ENCODE peak calls at places on chromosomes 6 and 20, in six cellular contexts. F is SK-N-DZ, G is OCI-M1, P is NCI-H2081, Y is small intestine, K is lung. D is an unnamed sample.

GRCh38 chr6:134421496-134421895 is 103.6 kb upstream of the SGK1 start:
- DNase-seq in F (no peak), G (no peak), P (no peak), Y (no peak), K (no peak), D (no peak)

GRCh38 chr6:1264619-1265445 is 47.1 kb upstream of the FOXQ1 start:
- DNase-seq in F (no peak), G (no peak), P (no peak), Y (no peak), K (no peak), D (peak; percentile 16)

GRCh38 chr6:140193269-140193668 is 818.8 kb upstream of the CITED2 start:
- DNase-seq in F (peak; percentile 1), G (peak; percentile 50), P (no peak), Y (no peak), K (no peak), D (no peak)

GRCh38 chr6:149166747-149167146 is 150.8 kb upstream of the TAB2 start:
- DNase-seq in F (no peak), G (no peak), P (peak; percentile 7), Y (no peak), K (no peak), D (no peak)

GRCh38 chr6:3159805-3160781 is 2.7 kb upstream of the TUBB2A start:
- DNase-seq in F (no peak), G (peak; percentile 54), P (peak; percentile 70), Y (peak; percentile 99), K (no peak), D (peak; percentile 91)

GRCh38 chr6:111602481-111603404 is 2.9 kb downstream of the TRAF3IP2 start:
- DNase-seq in F (no peak), G (no peak), P (no peak), Y (peak; percentile 49), K (no peak), D (no peak)

GRCh38 chr6:113184291-113184690 is 672.9 kb upstream of the MARCKS start:
- DNase-seq in F (no peak), G (no peak), P (no peak), Y (no peak), K (no peak), D (no peak)

GRCh38 chr6:52598123-52598823 is 21.4 kb upstream of the TRAM2 start:
- DNase-seq in F (peak; percentile 89), G (peak; percentile 84), P (no peak), Y (peak; percentile 49), K (peak; percentile 48), D (peak; percentile 39)

GRCh38 chr6:118469468-118469867 is 78.6 kb upstream of the PLN start:
- DNase-seq in F (no peak), G (no peak), P (no peak), Y (no peak), K (no peak), D (no peak)

GRCh38 chr20:45293041-45294002 is 13.3 kb upstream of the RBPJL start:
- DNase-seq in F (peak; percentile 63), G (peak; percentile 89), P (peak; percentile 71), Y (peak; percentile 73), K (peak; percentile 88), D (peak; percentile 92)

GRCh38 chr6:138404666-138405337 is 779 bp downstream of the HEBP2 start:
- DNase-seq in F (no peak), G (peak; percentile 67), P (no peak), Y (peak; percentile 44), K (no peak), D (peak; percentile 42)

GRCh38 chr6:12718025-12718424 is 1.5 kb downstream of the PHACTR1 start:
- DNase-seq in F (no peak), G (no peak), P (no peak), Y (no peak), K (no peak), D (no peak)

GRCh38 chr6:46684771-46685170 is 2.9 kb upstream of the TDRD6 start:
- DNase-seq in F (no peak), G (peak; percentile 36), P (no peak), Y (no peak), K (no peak), D (no peak)

GRCh38 chr6:56259163-56259562 is 11.8 kb upstream of the COL21A1 start:
- DNase-seq in F (no peak), G (no peak), P (no peak), Y (no peak), K (no peak), D (no peak)

GRCh38 chr20:33337119-33337518 is 54.1 kb downstream of the BPIFB1 start:
- DNase-seq in F (no peak), G (no peak), P (no peak), Y (no peak), K (no peak), D (no peak)

GRCh38 chr6:142666599-142667185 is 278.3 kb downstream of the HIVEP2 start:
- DNase-seq in F (no peak), G (no peak), P (no peak), Y (no peak), K (no peak), D (no peak)

GRCh38 chr20:38840053-38840893 is 34.8 kb downstream of the PPP1R16B start:
- DNase-seq in F (no peak), G (no peak), P (no peak), Y (no peak), K (no peak), D (no peak)

GRCh38 chr6:109379706-109380105 is 2.6 kb downstream of the CD164 start:
- DNase-seq in F (no peak), G (peak; percentile 40), P (no peak), Y (no peak), K (no peak), D (no peak)

GRCh38 chr6:77025824-77026223 is 437.5 kb downstream of the HTR1B start:
- DNase-seq in F (no peak), G (no peak), P (no peak), Y (no peak), K (no peak), D (no peak)

GRCh38 chr20:51221791-51222408 is 199.0 kb upstream of the KCNG1 start:
- DNase-seq in F (no peak), G (no peak), P (no peak), Y (peak; percentile 37), K (peak; percentile 49), D (peak; percentile 24)

GRCh38 chr6:26309731-26310142 is 55.3 kb upstream of the BTN3A2 start:
- DNase-seq in F (no peak), G (peak; percentile 75), P (no peak), Y (no peak), K (no peak), D (no peak)

GRCh38 chr6:113461153-113461897 is 395.8 kb upstream of the MARCKS start:
- DNase-seq in F (no peak), G (no peak), P (no peak), Y (no peak), K (no peak), D (peak; percentile 22)

GRCh38 chr6:8131265-8131897 is 29.0 kb upstream of the EEF1E1 start:
- DNase-seq in F (peak; percentile 54), G (peak; percentile 91), P (peak; percentile 80), Y (peak; percentile 46), K (peak; percentile 55), D (peak; percentile 85)

GRCh38 chr6:136826216-136826615 is 3.8 kb downstream of the PEX7 start:
- DNase-seq in F (no peak), G (no peak), P (no peak), Y (no peak), K (no peak), D (no peak)

GRCh38 chr6:140475086-140475485 is 1100.6 kb upstream of the CITED2 start:
- DNase-seq in F (no peak), G (no peak), P (no peak), Y (no peak), K (no peak), D (no peak)

GRCh38 chr6:129312865-129313264 is 397.1 kb downstream of the ARHGAP18 start:
- DNase-seq in F (no peak), G (no peak), P (no peak), Y (no peak), K (no peak), D (peak; percentile 76)

GRCh38 chr20:7696311-7696710 is 243.9 kb downstream of the HAO1 start:
- DNase-seq in F (no peak), G (no peak), P (no peak), Y (no peak), K (no peak), D (no peak)

GRCh38 chr6:34891296-34891695 is 2.2 kb downstream of the ANKS1A start:
- DNase-seq in F (no peak), G (no peak), P (no peak), Y (no peak), K (no peak), D (no peak)

GRCh38 chr20:49448917-49449316 is 33.6 kb downstream of the KCNB1 start:
- DNase-seq in F (no peak), G (no peak), P (no peak), Y (no peak), K (no peak), D (peak; percentile 44)

GRCh38 chr6:150169609-150170008 is 26.8 kb downstream of the PPP1R14C start:
- DNase-seq in F (no peak), G (peak; percentile 50), P (no peak), Y (no peak), K (no peak), D (no peak)

GRCh38 chr6:158797331-158798202 is 21.6 kb downstream of the EZR start:
- DNase-seq in F (no peak), G (peak; percentile 40), P (no peak), Y (no peak), K (no peak), D (no peak)

GRCh38 chr6:119284861-119285521 is 64.6 kb downstream of the MAN1A1 start:
- DNase-seq in F (peak; percentile 20), G (peak; percentile 66), P (no peak), Y (peak; percentile 32), K (no peak), D (peak; percentile 11)

GRCh38 chr20:38523697-38524096 is 51.1 kb downstream of the RALGAPB start:
- DNase-seq in F (no peak), G (no peak), P (no peak), Y (no peak), K (no peak), D (no peak)